ENCODE peak calls at places on chromosomes 6 and 20, in six cellular contexts. V, I, D, R, H and X are unnamed samples.

GRCh38 chr20:32965581-32966373 is 38.5 kb downstream of the SUN5 start:
- DNase-seq in I (no peak), R (peak; percentile 38), H (no peak), D (no peak), V (no peak), X (peak; percentile 4)

GRCh38 chr6:148509152-148509571 is 166.5 kb downstream of the SASH1 start:
- DNase-seq in I (no peak), H (no peak), D (no peak), V (peak; percentile 74), R (no peak), X (no peak)

GRCh38 chr20:37282558-37282957 is 6.9 kb upstream of the MANBAL start:
- DNase-seq in R (no peak), H (no peak), V (peak; percentile 81), I (no peak), D (no peak), X (no peak)

GRCh38 chr20:58597021-58597940 is 53.8 kb upstream of the STX16 start:
- DNase-seq in D (no peak), I (no peak), R (no peak), V (no peak), H (no peak), X (no peak)

GRCh38 chr20:60598528-60598927 is 640.3 kb downstream of the CDH26 start:
- DNase-seq in I (no peak), R (no peak), D (no peak), V (no peak), H (no peak), X (no peak)

GRCh38 chr6:34225551-34225950 is 11.1 kb upstream of the HMGA1 start:
- DNase-seq in H (no peak), V (no peak), I (no peak), R (no peak), D (no peak), X (peak; percentile 16)

GRCh38 chr6:136031982-136032381 is 180.5 kb downstream of the PDE7B start:
- DNase-seq in R (no peak), H (no peak), V (peak; percentile 74), I (peak; percentile 29), D (peak; percentile 30), X (peak; percentile 42)

GRCh38 chr6:397056-397455 is 5.5 kb downstream of the IRF4 start:
- DNase-seq in V (no peak), R (no peak), D (no peak), I (no peak), H (no peak), X (no peak)

GRCh38 chr20:52532674-52533073 is 341.1 kb upstream of the ZFP64 start:
- DNase-seq in I (no peak), H (no peak), V (no peak), D (no peak), R (no peak), X (no peak)

GRCh38 chr6:54366647-54367327 is 58.5 kb downstream of the TINAG start:
- DNase-seq in I (no peak), H (no peak), R (no peak), D (no peak), V (peak; percentile 56), X (no peak)

GRCh38 chr6:7232351-7232750 is 80.6 kb downstream of the SSR1 start:
- DNase-seq in R (no peak), V (peak; percentile 36), D (no peak), H (no peak), I (no peak), X (no peak)

GRCh38 chr20:8330785-8331699 is 199.0 kb downstream of the PLCB1 start:
- DNase-seq in I (no peak), R (no peak), V (no peak), D (no peak), H (no peak), X (no peak)

GRCh38 chr20:51661609-51662178 is 106.5 kb downstream of the ATP9A start:
- DNase-seq in I (peak; percentile 68), H (no peak), D (no peak), V (peak; percentile 79), R (no peak), X (no peak)

GRCh38 chr6:77273929-77274328 is 189.4 kb downstream of the HTR1B start:
- DNase-seq in I (no peak), R (no peak), V (no peak), D (no peak), H (no peak), X (no peak)

GRCh38 chr20:63396300-63396699 is 35.2 kb upstream of the CHRNA4 start:
- DNase-seq in H (no peak), D (no peak), I (no peak), V (no peak), R (no peak), X (no peak)

GRCh38 chr20:20450461-20451027 is 82.6 kb downstream of the INSM1 start:
- DNase-seq in D (no peak), H (no peak), V (no peak), R (no peak), I (no peak), X (peak; percentile 53)

GRCh38 chr20:41553142-41553879 is 64.9 kb downstream of the CHD6 start:
- DNase-seq in I (no peak), R (no peak), H (no peak), V (no peak), D (no peak), X (no peak)

GRCh38 chr6:20340459-20340858 is 61.2 kb upstream of the E2F3 start:
- DNase-seq in R (no peak), I (no peak), H (no peak), V (no peak), D (no peak), X (no peak)

GRCh38 chr6:31042801-31043200 is 32.5 kb downstream of the MUC22 start:
- DNase-seq in H (no peak), I (peak; percentile 49), D (peak; percentile 66), V (peak; percentile 50), R (peak; percentile 60), X (peak; percentile 29)

GRCh38 chr6:121897337-121897760 is 461.9 kb downstream of the GJA1 start:
- DNase-seq in D (no peak), H (no peak), I (no peak), V (peak; percentile 44), R (no peak), X (no peak)

GRCh38 chr6:152206072-152206818 is 398.8 kb downstream of the ESR1 start:
- DNase-seq in D (peak; percentile 35), V (peak; percentile 8), I (peak; percentile 6), R (peak; percentile 67), H (no peak), X (no peak)
- TF ChIP-seq USF2 in D (no peak), V (no peak), I (no peak), R (no peak), H (no peak), X (no peak)

DNA sequence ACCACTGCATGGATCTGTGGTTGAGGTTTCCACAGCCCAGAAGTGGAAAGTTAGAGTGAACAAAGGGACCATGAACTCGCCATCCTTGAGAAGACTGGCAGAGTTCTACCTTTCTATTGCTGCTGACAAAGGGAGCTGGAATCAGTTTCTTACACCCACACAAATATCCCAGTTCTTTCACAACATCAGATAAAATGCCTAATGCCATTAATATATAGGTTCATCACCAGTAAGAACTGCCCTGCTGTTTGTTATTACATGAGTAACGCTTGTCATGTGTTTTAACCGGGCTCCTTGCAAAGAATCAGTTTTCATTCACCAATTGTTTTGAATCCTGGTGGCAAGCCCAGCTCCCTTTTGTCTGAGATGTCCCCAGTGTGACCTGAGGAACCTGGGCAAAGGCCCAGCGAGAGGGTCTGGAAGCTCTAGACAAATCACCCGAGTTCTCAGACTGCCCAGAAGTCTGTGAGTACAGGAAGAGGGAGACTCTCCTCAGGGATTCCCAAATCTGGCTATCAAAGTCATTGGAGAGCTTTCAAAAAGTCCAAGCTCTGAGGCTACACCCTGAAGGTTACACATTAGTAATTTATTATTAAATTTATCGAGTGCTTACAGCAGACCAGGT is 7.5 kb upstream of the CD164 start:
- DNase-seq in D (no peak), H (no peak), R (no peak), I (no peak), V (peak; percentile 41), X (no peak)
- H3K27ac ChIP-seq in D (no peak overlapping the region), H (no peak overlapping the region), R (no peak overlapping the region), I (no peak overlapping the region), V (no peak overlapping the region), X (no peak overlapping the region)

GRCh38 chr6:105389543-105389942 is 13.3 kb downstream of the PREP start:
- DNase-seq in I (no peak), V (no peak), R (no peak), D (no peak), H (no peak), X (no peak)
- TF ChIP-seq USF2 in I (no peak), V (no peak), R (no peak), D (no peak), H (no peak), X (no peak)

DNA sequence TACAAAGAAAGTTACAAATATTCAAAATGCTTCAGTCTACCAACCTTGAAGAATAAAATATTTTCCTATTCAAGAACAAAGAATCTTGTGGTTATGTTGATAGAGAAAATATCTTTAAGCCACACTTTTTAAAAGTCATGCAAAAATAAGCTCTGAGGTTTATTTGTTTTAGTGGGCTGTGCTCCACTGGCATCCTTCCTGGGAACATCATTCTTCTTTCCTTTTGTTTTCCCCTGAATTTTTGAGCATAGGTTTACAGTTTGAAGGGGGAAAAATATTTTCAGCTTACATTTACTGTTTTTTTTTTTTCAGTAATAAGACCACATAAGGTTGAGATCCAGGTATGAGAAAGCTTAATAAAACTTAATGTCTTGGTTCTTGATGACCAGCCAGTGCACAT is 72.0 kb upstream of the BACH2 start:
- DNase-seq in R (no peak), H (no peak), V (peak; percentile 79), D (no peak), I (no peak), X (no peak)
- H3K27ac ChIP-seq in R (no peak overlapping the region), H (no peak overlapping the region), V (no peak overlapping the region), D (peak overlapping the region; percentile 62), I (peak overlapping the region; percentile 52), X (peak overlapping the region; percentile 39)

GRCh38 chr6:157966990-157967389 is 14.7 kb upstream of the SYNJ2 start:
- DNase-seq in D (no peak), H (no peak), V (no peak), R (no peak), I (no peak), X (no peak)

GRCh38 chr6:157966597-157966977 is 15.1 kb upstream of the SYNJ2 start:
- DNase-seq in V (no peak), I (no peak), R (no peak), H (no peak), D (no peak), X (no peak)

GRCh38 chr6:157965387-157965786 is 16.3 kb upstream of the SYNJ2 start:
- DNase-seq in R (no peak), I (no peak), D (no peak), V (no peak), H (no peak), X (no peak)

GRCh38 chr6:157964139-157964538 is 17.5 kb upstream of the SYNJ2 start:
- DNase-seq in H (no peak), I (no peak), V (peak; percentile 38), R (no peak), D (peak; percentile 67), X (no peak)

DNA sequence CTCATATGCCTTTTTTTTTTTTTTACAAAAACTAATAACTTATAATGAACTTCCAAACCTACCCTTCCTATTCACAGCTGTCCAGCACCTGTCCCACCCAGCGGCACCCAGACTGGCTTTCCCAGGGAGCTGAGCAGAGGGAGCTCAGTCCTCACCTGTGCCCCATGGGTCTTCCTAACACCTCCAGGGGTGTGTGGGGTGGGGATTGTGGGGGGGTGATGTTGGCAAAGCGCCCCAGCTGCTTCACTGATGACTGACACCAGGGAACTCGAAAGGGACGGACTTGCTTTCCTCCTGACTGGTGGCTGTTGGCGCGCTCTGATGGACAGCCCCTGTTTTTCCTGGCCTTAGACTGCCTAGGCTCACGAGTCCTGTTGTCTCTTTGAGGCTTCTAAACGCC is 14.2 kb upstream of the SYNJ2 start:
- DNase-seq in R (no peak), D (no peak), H (no peak), I (no peak), V (no peak), X (no peak)
- TF ChIP-seq USF2 in R (no peak), D (no peak), H (no peak), I (no peak), V (no peak), X (no peak)

GRCh38 chr20:571754-572331 is 28.3 kb upstream of the CSNK2A1 start:
- DNase-seq in R (peak; percentile 63), D (peak; percentile 33), I (no peak), H (no peak), V (no peak), X (peak; percentile 53)
- H3K27ac ChIP-seq in R (no peak overlapping the region), D (no peak overlapping the region), I (no peak overlapping the region), H (no peak overlapping the region), V (no peak overlapping the region), X (no peak overlapping the region)